ENCODE peak calls at places on chromosomes 11 and 22, in eight cellular contexts. One of them, this sample, is unnamed.

GRCh38 chr11:99916078-99916477 is 771.0 kb upstream of the ARHGAP42 start:
- DNase-seq in right lobe of liver: no peak
- DNase-seq in retina: no peak
- DNase-seq in fibroblast of lung: no peak
- DNase-seq in NAMALWA: no peak
- DNase-seq in GM04504: no peak
- DNase-seq in BE2C: no peak
- DNase-seq in mucosa of gallbladder: no peak
- DNase-seq in this sample: no peak

GRCh38 chr11:34897171-34897870 is 18.9 kb downstream of the APIP start:
- DNase-seq in right lobe of liver: no peak
- DNase-seq in retina: no peak
- DNase-seq in fibroblast of lung: no peak
- DNase-seq in NAMALWA: no peak
- DNase-seq in GM04504: no peak
- DNase-seq in BE2C: no peak
- DNase-seq in mucosa of gallbladder: no peak
- DNase-seq in this sample: no peak

GRCh38 chr11:70538641-70539359 is 140.5 kb downstream of the CTTN start:
- DNase-seq in right lobe of liver: peak; percentile 31
- DNase-seq in retina: no peak
- DNase-seq in fibroblast of lung: no peak
- DNase-seq in NAMALWA: no peak
- DNase-seq in GM04504: no peak
- DNase-seq in BE2C: peak; percentile 55
- DNase-seq in mucosa of gallbladder: no peak
- DNase-seq in this sample: peak; percentile 51

GRCh38 chr11:111707039-111707690 is 59.0 kb downstream of the PPP2R1B start:
- DNase-seq in right lobe of liver: peak; percentile 67
- DNase-seq in retina: no peak
- DNase-seq in fibroblast of lung: peak; percentile 84
- DNase-seq in NAMALWA: no peak
- DNase-seq in GM04504: no peak
- DNase-seq in BE2C: no peak
- DNase-seq in mucosa of gallbladder: peak; percentile 71
- DNase-seq in this sample: peak; percentile 54

GRCh38 chr11:34613462-34614183 is 7.3 kb upstream of the EHF start:
- DNase-seq in right lobe of liver: no peak
- DNase-seq in retina: no peak
- DNase-seq in fibroblast of lung: no peak
- DNase-seq in NAMALWA: no peak
- DNase-seq in GM04504: no peak
- DNase-seq in BE2C: no peak
- DNase-seq in mucosa of gallbladder: no peak
- DNase-seq in this sample: no peak

GRCh38 chr11:28476053-28476452 is 367.9 kb downstream of the METTL15 start:
- DNase-seq in right lobe of liver: no peak
- DNase-seq in retina: no peak
- DNase-seq in fibroblast of lung: no peak
- DNase-seq in NAMALWA: no peak
- DNase-seq in GM04504: no peak
- DNase-seq in BE2C: no peak
- DNase-seq in mucosa of gallbladder: no peak
- DNase-seq in this sample: no peak

GRCh38 chr22:27347951-27348350 is 453.6 kb downstream of the MN1 start:
- DNase-seq in right lobe of liver: no peak
- DNase-seq in retina: peak; percentile 40
- DNase-seq in fibroblast of lung: peak; percentile 82
- DNase-seq in NAMALWA: no peak
- DNase-seq in GM04504: no peak
- DNase-seq in BE2C: no peak
- DNase-seq in mucosa of gallbladder: no peak
- DNase-seq in this sample: no peak

GRCh38 chr11:122686106-122686505 is 30.6 kb downstream of the UBASH3B start:
- DNase-seq in right lobe of liver: no peak
- DNase-seq in retina: peak; percentile 34
- DNase-seq in fibroblast of lung: peak; percentile 48
- DNase-seq in NAMALWA: no peak
- DNase-seq in GM04504: no peak
- DNase-seq in BE2C: no peak
- DNase-seq in mucosa of gallbladder: no peak
- DNase-seq in this sample: no peak

GRCh38 chr11:13343931-13344717 is 66.5 kb downstream of the BMAL1 start:
- DNase-seq in right lobe of liver: no peak
- DNase-seq in retina: peak; percentile 83
- DNase-seq in fibroblast of lung: peak; percentile 67
- DNase-seq in NAMALWA: peak; percentile 80
- DNase-seq in GM04504: peak; percentile 56
- DNase-seq in BE2C: peak; percentile 59
- DNase-seq in mucosa of gallbladder: peak; percentile 70
- DNase-seq in this sample: no peak

GRCh38 chr11:43738600-43739409 is 58.3 kb downstream of the HSD17B12 start:
- DNase-seq in right lobe of liver: no peak
- DNase-seq in retina: no peak
- DNase-seq in fibroblast of lung: peak; percentile 89
- DNase-seq in NAMALWA: no peak
- DNase-seq in GM04504: peak; percentile 47
- DNase-seq in BE2C: peak; percentile 15
- DNase-seq in mucosa of gallbladder: no peak
- DNase-seq in this sample: no peak